ENCODE peak calls at places on chromosomes 5 and 9, in five cellular contexts. A, C, M, J and U are unnamed samples.
A peak's percentile ranks its signal among the peaks of the same experiment; 100 is the strongest.

GRCh38 chr5:431711-432050 is 11.3 kb upstream of the EXOC3 start:
- DNase-seq in J (no peak), A (no peak), M (no peak), C (no peak), U (no peak)

GRCh38 chr5:83503662-83504061 is 32.1 kb downstream of the VCAN start:
- DNase-seq in J (no peak), M (peak; percentile 64), C (no peak), A (no peak), U (no peak)

GRCh38 chr5:135372654-135373381 is 26.2 kb downstream of the MACROH2A1 start:
- DNase-seq in J (no peak), M (no peak), A (no peak), C (no peak), U (no peak)

GRCh38 chr9:94767331-94768099 is 41.0 kb downstream of the AOPEP start:
- DNase-seq in C (no peak), M (peak; percentile 68), A (no peak), J (peak; percentile 45), U (no peak)

GRCh38 chr9:81650836-81651545 is 38.4 kb downstream of the TLE1 start:
- DNase-seq in C (peak; percentile 80), J (no peak), A (no peak), M (no peak), U (no peak)

GRCh38 chr5:143036146-143036927 is 266.2 kb downstream of the ARHGAP26 start:
- DNase-seq in M (no peak), C (no peak), A (no peak), J (no peak), U (no peak)

GRCh38 chr9:90038778-90039177 is 434.0 kb downstream of the GADD45G start:
- DNase-seq in J (no peak), C (peak; percentile 40), M (no peak), A (no peak), U (no peak)

GRCh38 chr5:142201471-142201887 is 92.9 kb downstream of the NDFIP1 start:
- DNase-seq in J (peak; percentile 89), C (no peak), A (no peak), M (peak; percentile 99), U (no peak)

GRCh38 chr5:168047669-168048111 is 243.8 kb upstream of the WWC1 start:
- DNase-seq in J (no peak), A (no peak), C (no peak), M (no peak), U (peak; percentile 57)

GRCh38 chr5:58457040-58457439 is 2.8 kb downstream of the PLK2 start:
- DNase-seq in A (no peak), M (no peak), J (no peak), C (no peak), U (no peak)

DNA sequence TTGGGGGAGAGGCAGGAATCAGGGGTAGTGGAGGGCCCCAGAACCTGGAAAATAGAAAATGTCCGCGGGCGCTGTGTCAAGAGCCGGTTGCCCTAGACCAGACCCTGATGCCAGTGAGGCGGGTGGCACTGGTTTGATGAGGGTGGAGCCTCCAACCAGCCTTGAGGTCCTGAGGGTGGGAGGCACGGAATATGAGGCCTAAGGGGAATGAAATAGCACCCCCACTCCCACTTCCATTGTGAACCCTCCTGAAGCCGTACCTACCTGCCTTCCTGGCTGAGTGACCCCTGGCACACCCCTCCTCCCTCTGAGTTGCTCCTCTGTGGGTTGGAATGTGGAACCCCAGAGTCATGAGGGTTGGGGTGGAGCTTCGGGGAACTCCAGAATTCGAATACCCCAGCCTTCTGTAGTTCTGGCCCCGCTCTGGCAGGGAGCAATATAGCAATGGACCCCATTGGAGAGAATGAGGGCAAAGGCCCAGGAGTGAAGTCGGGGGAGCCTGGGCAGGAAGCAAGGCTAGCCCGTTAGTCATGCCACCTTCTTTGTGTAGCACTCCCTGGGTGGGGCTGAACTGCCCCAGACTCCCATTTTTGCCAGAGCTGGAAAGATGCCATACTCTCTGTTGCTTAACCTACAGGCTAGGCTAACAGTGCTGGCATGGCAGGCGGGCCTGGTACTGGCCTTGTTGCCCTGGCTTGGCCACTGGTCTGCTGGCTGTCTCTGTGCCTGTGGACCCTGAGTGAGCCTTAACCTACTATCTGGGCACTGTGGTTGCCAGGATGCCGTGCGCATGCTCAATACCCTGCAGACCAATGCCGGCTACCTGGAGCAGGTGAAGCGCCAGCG is 1.0 kb downstream of the FPGS start:
- DNase-seq in M (no peak), C (no peak), A (no peak), J (peak; percentile 30), U (no peak)
- H3K14ac ChIP-seq in M (peak overlapping the region; percentile 98), C (no peak overlapping the region), A (no peak overlapping the region), J (no peak overlapping the region), U (peak overlapping the region; percentile 51)

GRCh38 chr5:34789639-34790038 is 49.3 kb upstream of the TTC23L start:
- DNase-seq in A (no peak), J (no peak), C (no peak), M (no peak), U (no peak)
- H3K9ac ChIP-seq in A (no peak overlapping the region), J (peak overlapping the region; percentile 16), C (no peak overlapping the region), M (no peak overlapping the region), U (no peak overlapping the region)

GRCh38 chr5:37836173-37837100 is 3.4 kb downstream of the GDNF start:
- DNase-seq in J (peak; percentile 57), C (no peak), M (peak; percentile 29), A (no peak), U (peak; percentile 63)
- H3K79me1 ChIP-seq in J (no peaks in the 10 kb centered on the region), C (no peaks in the 10 kb centered on the region), M (peaks cover 5% of the 10 kb centered on the region), A (no peaks in the 10 kb centered on the region), U (no peaks in the 10 kb centered on the region)

GRCh38 chr5:33309780-33310345 is 130.9 kb upstream of the TARS1 start:
- DNase-seq in A (no peak), C (no peak), J (no peak), M (no peak), U (no peak)
- H3K14ac ChIP-seq in A (no peak overlapping the region), C (no peak overlapping the region), J (no peak overlapping the region), M (peak overlapping the region; percentile 89), U (no peak overlapping the region)

GRCh38 chr9:127559247-127559680 is 52.8 kb upstream of the STXBP1 start:
- DNase-seq in A (no peak), C (no peak), J (no peak), M (no peak), U (no peak)
- H3K9ac ChIP-seq in A (no peak overlapping the region), C (no peak overlapping the region), J (peak overlapping the region; percentile 82), M (peak overlapping the region; percentile 68), U (no peak overlapping the region)